ENCODE peak calls at places on chromosomes 5 and 9, in nine cellular contexts. N is pancreas; D is RWPE2; R is CD8-positive, alpha-beta T cell; J is Peyer's patch; A is A673; E is AG04450; V is fibroblast of lung; F is prostate gland. K is an unnamed sample.

GRCh38 chr5:68330564-68330963 is 115.0 kb downstream of the PIK3R1 start:
- DNase-seq in J (no peak), N (no peak), F (no peak), E (no peak), V (no peak), D (no peak), A (no peak), R (no peak), K (no peak)

GRCh38 chr5:139644646-139645494 is 3.3 kb upstream of the CXXC5 start:
- DNase-seq in E (no peak), N (no peak), D (peak; percentile 35), J (peak; percentile 44), F (no peak), V (no peak), R (no peak), A (no peak), K (no peak)

GRCh38 chr9:86324308-86324707 is 29.9 kb downstream of the TUT7 start:
- DNase-seq in R (no peak), F (no peak), V (peak; percentile 65), D (no peak), E (peak; percentile 10), N (no peak), J (no peak), A (peak; percentile 10), K (no peak)

GRCh38 chr9:13295556-13295955 is 16.1 kb upstream of the MPDZ start:
- DNase-seq in F (no peak), A (no peak), V (no peak), J (no peak), D (no peak), R (no peak), E (no peak), N (no peak), K (no peak)

GRCh38 chr9:91491624-91492023 is 68.0 kb upstream of the NFIL3 start:
- DNase-seq in N (no peak), D (no peak), J (no peak), F (no peak), A (no peak), E (no peak), R (no peak), V (no peak), K (no peak)

GRCh38 chr5:88438006-88438405 is 169.4 kb upstream of the TMEM161B start:
- DNase-seq in R (no peak), N (no peak), F (no peak), E (no peak), V (no peak), J (no peak), A (no peak), D (no peak), K (no peak)

GRCh38 chr5:181088289-181088688 is 42.7 kb downstream of the OR2V1 start:
- DNase-seq in N (no peak), D (no peak), F (no peak), V (no peak), J (no peak), A (peak; percentile 28), E (no peak), R (no peak), K (no peak)

GRCh38 chr5:43042626-43043399 is 2.7 kb upstream of the ANXA2R start:
- DNase-seq in J (peak; percentile 88), F (peak; percentile 77), N (peak; percentile 77), D (peak; percentile 80), E (no peak), R (peak; percentile 54), V (peak; percentile 87), A (peak; percentile 89), K (peak; percentile 71)

GRCh38 chr9:134472256-134472655 is 146.0 kb downstream of the RXRA start:
- DNase-seq in J (no peak), F (no peak), V (no peak), A (no peak), D (no peak), N (peak; percentile 58), R (no peak), E (no peak), K (no peak)

GRCh38 chr9:117094493-117094892 is 320.4 kb downstream of the ASTN2 start:
- DNase-seq in V (no peak), J (no peak), E (no peak), F (no peak), N (no peak), D (no peak), A (no peak), R (no peak), K (no peak)

GRCh38 chr9:130042406-130042930 is 521 bp downstream of the FNBP1 start:
- DNase-seq in E (no peak), J (no peak), D (no peak), N (peak; percentile 75), R (no peak), V (no peak), F (no peak), A (peak; percentile 47), K (peak; percentile 52)

GRCh38 chr9:37903581-37903830 is 421 bp downstream of the SLC25A51 start:
- DNase-seq in J (peak; percentile 76), V (no peak), R (no peak), E (no peak), N (peak; percentile 91), A (peak; percentile 35), F (no peak), D (no peak), K (peak; percentile 73)

GRCh38 chr5:176611435-176611834 is 1.5 kb upstream of the GPRIN1 start:
- DNase-seq in V (peak; percentile 89), A (peak; percentile 62), E (peak; percentile 69), J (peak; percentile 79), N (no peak), D (peak; percentile 87), F (peak; percentile 54), R (peak; percentile 21), K (peak; percentile 91)

GRCh38 chr5:145825751-145826180 is 9.4 kb downstream of the PRELID2 start:
- DNase-seq in N (no peak), A (peak; percentile 83), E (no peak), J (no peak), D (no peak), R (no peak), F (no peak), V (peak; percentile 78), K (peak; percentile 75)

GRCh38 chr9:35341585-35341984 is 148.3 kb upstream of the RUSC2 start:
- DNase-seq in R (no peak), J (no peak), D (no peak), A (peak; percentile 26), E (peak; percentile 37), N (peak; percentile 56), V (peak; percentile 87), F (no peak), K (peak; percentile 27)

GRCh38 chr9:124342946-124343485 is 72.2 kb downstream of the PSMB7 start:
- DNase-seq in F (peak; percentile 58), E (peak; percentile 78), D (no peak), A (peak; percentile 77), V (peak; percentile 93), N (no peak), J (no peak), R (no peak), K (peak; percentile 62)

GRCh38 chr5:98787131-98787719 is 13.8 kb downstream of the RGMB start:
- DNase-seq in D (no peak), E (no peak), V (no peak), J (no peak), R (no peak), F (no peak), N (no peak), A (no peak), K (no peak)

GRCh38 chr9:219670-220365 is 5.2 kb downstream of the DOCK8 start:
- DNase-seq in F (no peak), J (no peak), N (no peak), E (no peak), D (no peak), V (no peak), R (no peak), A (no peak), K (no peak)

DNA sequence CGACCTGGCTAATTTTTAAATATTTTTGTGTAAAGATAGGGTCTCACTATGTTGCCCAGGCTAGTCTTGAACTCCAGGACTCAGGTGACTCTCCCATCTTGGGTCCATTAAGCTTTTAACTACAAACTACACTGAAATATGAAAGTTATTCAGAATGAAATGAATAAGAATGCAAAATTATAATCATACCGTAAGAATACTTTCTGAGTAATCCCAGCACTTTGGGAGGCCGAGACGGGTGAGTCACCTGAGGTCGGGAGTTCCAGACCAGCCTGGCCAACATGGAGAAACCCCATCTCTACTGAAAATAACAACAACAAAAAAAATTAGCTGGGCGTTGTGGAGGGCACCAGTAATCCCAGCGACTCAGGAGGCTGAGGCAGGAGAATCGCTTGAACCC is 1.1 kb upstream of the ORM1 start:
- DNase-seq in V (no peak), J (no peak), F (no peak), R (no peak), A (no peak), D (no peak), E (no peak), N (no peak), K (no peak)
- H3K27ac ChIP-seq in V (no peak overlapping the region), J (no peak overlapping the region), F (no peak overlapping the region), R (no peak overlapping the region), A (no peak overlapping the region), D (no peak overlapping the region), E (peak overlapping the region; percentile 31), N (no peak overlapping the region), K (no peak overlapping the region)

DNA sequence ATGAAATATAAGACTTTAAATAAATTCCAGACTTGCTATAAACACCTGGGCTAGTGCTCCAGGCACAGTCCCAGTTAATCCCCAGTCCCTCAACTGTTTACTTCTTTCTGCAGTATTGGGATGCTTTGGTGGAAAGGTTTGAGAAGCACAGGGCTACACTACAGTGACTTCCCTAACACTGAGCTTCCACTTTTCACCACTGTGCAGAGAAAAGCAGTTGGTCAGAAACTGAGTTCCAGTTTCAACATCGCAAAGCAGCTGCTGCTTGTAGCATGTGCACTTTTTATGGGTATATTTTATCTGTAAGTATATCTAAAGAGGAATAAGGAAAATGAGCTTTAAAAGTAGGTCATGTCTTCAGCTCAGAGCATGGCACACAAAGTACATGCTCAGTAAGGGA is 339.7 kb downstream of the NTRK2 start:
- DNase-seq in R (no peak), J (no peak), N (no peak), F (no peak), E (no peak), V (no peak), D (no peak), A (no peak), K (no peak)
- TF ChIP-seq CTCF in R (no peak), J (no peak), N (no peak), F (no peak), E (no peak), V (no peak), D (no peak), A (no peak), K (no peak)

GRCh38 chr9:94168203-94169000 is 84.1 kb downstream of the PTPDC1 start:
- DNase-seq in A (no peak), R (no peak), D (no peak), F (no peak), J (no peak), E (no peak), N (no peak), V (no peak), K (no peak)
- H3K27ac ChIP-seq in A (peak overlapping the region; percentile 100), R (no peak overlapping the region), D (peak overlapping the region; percentile 87), F (peak overlapping the region; percentile 100), J (no peak overlapping the region), E (no peak overlapping the region), N (peak overlapping the region; percentile 100), V (peak overlapping the region; percentile 0), K (peak overlapping the region; percentile 91)

DNA sequence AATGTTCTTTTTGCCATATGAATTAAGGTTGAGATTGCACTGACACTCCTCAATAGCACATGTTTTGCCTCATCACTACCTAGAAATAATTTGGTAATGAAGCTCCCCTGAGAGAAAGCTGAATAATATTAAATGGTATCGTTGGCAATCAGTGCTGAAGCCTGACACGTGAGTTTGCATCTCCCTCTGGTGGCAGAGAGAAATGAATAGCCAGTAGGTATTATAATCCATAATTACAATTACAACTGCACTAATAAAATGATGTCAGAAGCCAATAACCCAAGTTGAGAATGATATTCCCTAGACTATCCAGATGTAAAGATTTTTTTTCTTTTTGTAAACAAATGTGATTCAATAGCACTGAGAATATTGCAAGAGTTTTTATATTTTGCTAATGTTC is 700.3 kb downstream of the PTPRD start:
- DNase-seq in R (no peak), A (peak; percentile 7), E (no peak), F (no peak), V (peak; percentile 3), N (no peak), D (no peak), J (no peak), K (no peak)
- TF ChIP-seq CTCF in R (no peak), A (peak; percentile 49), E (no peak), F (no peak), V (no peak), N (no peak), D (peak; percentile 59), J (peak; percentile 69), K (peak; percentile 49)

K was measured in hepatocyte.